ENCODE peak calls at places on chromosome 7, in four cellular contexts. B is fibroblast of mammary gland, E is gastrocnemius medialis, N is breast epithelium. V is an unnamed sample.

GRCh38 chr7:138186951-138187351 is 110.7 kb downstream of the AKR1D1 start:
- DNase-seq in B (no peak), E (no peak), N (no peak), V (no peak)

GRCh38 chr7:129376076-129376777 is 58.0 kb upstream of the STRIP2 start:
- DNase-seq in B (peak; percentile 38), E (no peak), N (no peak), V (no peak)

GRCh38 chr7:102404005-102404861 is 8.1 kb downstream of the PRKRIP1 start:
- DNase-seq in B (peak; percentile 64), E (no peak), N (no peak), V (peak; percentile 57)

GRCh38 chr7:40306025-40306424 is 171.2 kb downstream of the SUGCT start:
- DNase-seq in B (no peak), E (no peak), N (no peak), V (no peak)

GRCh38 chr7:87147500-87147899 is 4.8 kb upstream of the DMTF1 start:
- DNase-seq in B (no peak), E (no peak), N (no peak), V (no peak)

GRCh38 chr7:101659706-101660105 is 30.6 kb upstream of the MYL10 start:
- DNase-seq in B (no peak), E (no peak), N (no peak), V (no peak)

GRCh38 chr7:140084972-140085371 is 22.2 kb upstream of the PARP12 start:
- DNase-seq in B (no peak), E (no peak), N (no peak), V (no peak)

GRCh38 chr7:141369422-141369821 is 181.8 kb upstream of the AGK start:
- DNase-seq in B (no peak), E (no peak), N (peak; percentile 61), V (no peak)

GRCh38 chr7:34396437-34397064 is 261.5 kb upstream of the NPSR1 start:
- DNase-seq in B (no peak), E (no peak), N (no peak), V (no peak)

GRCh38 chr7:16739863-16740622 is 13.5 kb upstream of the TSPAN13 start:
- DNase-seq in B (peak; percentile 98), E (no peak), N (no peak), V (peak; percentile 98)

GRCh38 chr7:42691030-42691639 is 220.7 kb downstream of the C7orf25 start:
- DNase-seq in B (peak; percentile 74), E (no peak), N (no peak), V (peak; percentile 79)

GRCh38 chr7:129225206-129225930 is 538 bp downstream of the AHCYL2 start:
- DNase-seq in B (peak; percentile 14), E (no peak), N (peak; percentile 60), V (peak; percentile 70)

GRCh38 chr7:43553999-43554398 is 28.9 kb upstream of the STK17A start:
- DNase-seq in B (peak; percentile 35), E (no peak), N (no peak), V (no peak)

GRCh38 chr7:106126170-106126938 is 14.2 kb upstream of the SYPL1 start:
- DNase-seq in B (peak; percentile 83), E (no peak), N (no peak), V (peak; percentile 73)

GRCh38 chr7:47093254-47093798 is 488.6 kb downstream of the TNS3 start:
- DNase-seq in B (no peak), E (no peak), N (no peak), V (no peak)

GRCh38 chr7:18792866-18793595 is 297.5 kb downstream of the HDAC9 start:
- DNase-seq in B (no peak), E (no peak), N (no peak), V (peak; percentile 62)

GRCh38 chr7:82600601-82601000 is 157.0 kb upstream of the CACNA2D1 start:
- DNase-seq in B (peak; percentile 6), E (no peak), N (no peak), V (no peak)

GRCh38 chr7:45394117-45394708 is 180.0 kb upstream of the ADCY1 start:
- DNase-seq in B (no peak), E (no peak), N (no peak), V (no peak)

GRCh38 chr7:95132500-95132899 is 191.8 kb downstream of the PON1 start:
- DNase-seq in B (no peak), E (no peak), N (no peak), V (no peak)

GRCh38 chr7:106022193-106022821 is 59.2 kb downstream of the CDHR3 start:
- DNase-seq in B (no peak), E (no peak), N (no peak), V (no peak)

GRCh38 chr7:108077714-108078113 is 52.4 kb downstream of the LAMB4 start:
- DNase-seq in B (no peak), E (no peak), N (no peak), V (no peak)

GRCh38 chr7:45290880-45291279 is 133.3 kb downstream of the RAMP3 start:
- DNase-seq in B (no peak), E (no peak), N (no peak), V (no peak)

GRCh38 chr7:150313870-150314269 is 9.3 kb upstream of the LRRC61 start:
- DNase-seq in B (no peak), E (no peak), N (no peak), V (no peak)

GRCh38 chr7:27409776-27410175 is 167.2 kb downstream of the EVX1 start:
- DNase-seq in B (peak; percentile 62), E (no peak), N (no peak), V (peak; percentile 31)

GRCh38 chr7:54839538-54840213 is 80.7 kb upstream of the SEC61G start:
- DNase-seq in B (peak; percentile 89), E (peak; percentile 53), N (no peak), V (peak; percentile 91)

GRCh38 chr7:121547341-121548092 is 151.4 kb upstream of the FAM3C start:
- DNase-seq in B (peak; percentile 77), E (no peak), N (no peak), V (peak; percentile 25)

GRCh38 chr7:73451780-73452398 is 18.3 kb downstream of the FZD9 start:
- DNase-seq in B (peak; percentile 74), E (no peak), N (no peak), V (peak; percentile 82)

GRCh38 chr7:141027043-141027442 is 12.3 kb upstream of the MRPS33 start:
- DNase-seq in B (no peak), E (no peak), N (no peak), V (no peak)

GRCh38 chr7:725223-726005 is 1.1 kb upstream of the DNAAF5 start:
- DNase-seq in B (peak; percentile 62), E (no peak), N (no peak), V (peak; percentile 35)

GRCh38 chr7:136687693-136688322 is 180.6 kb upstream of the CHRM2 start:
- DNase-seq in B (peak; percentile 9), E (no peak), N (no peak), V (peak; percentile 9)

GRCh38 chr7:110541962-110542361 is 549.0 kb upstream of the LRRN3 start:
- DNase-seq in B (no peak), E (no peak), N (no peak), V (peak; percentile 41)

GRCh38 chr7:155643804-155644177 is 670 bp upstream of the RBM33 start:
- DNase-seq in B (no peak), E (no peak), N (no peak), V (no peak)

GRCh38 chr7:155644971-155645509 is 579 bp downstream of the RBM33 start:
- DNase-seq in B (peak; percentile 32), E (no peak), N (no peak), V (peak; percentile 26)

GRCh38 chr7:155645652-155646051 is 1.2 kb downstream of the RBM33 start:
- DNase-seq in B (no peak), E (no peak), N (no peak), V (no peak)

GRCh38 chr7:155646669-155647068 is 2.2 kb downstream of the RBM33 start:
- DNase-seq in B (no peak), E (no peak), N (no peak), V (no peak)

DNA sequence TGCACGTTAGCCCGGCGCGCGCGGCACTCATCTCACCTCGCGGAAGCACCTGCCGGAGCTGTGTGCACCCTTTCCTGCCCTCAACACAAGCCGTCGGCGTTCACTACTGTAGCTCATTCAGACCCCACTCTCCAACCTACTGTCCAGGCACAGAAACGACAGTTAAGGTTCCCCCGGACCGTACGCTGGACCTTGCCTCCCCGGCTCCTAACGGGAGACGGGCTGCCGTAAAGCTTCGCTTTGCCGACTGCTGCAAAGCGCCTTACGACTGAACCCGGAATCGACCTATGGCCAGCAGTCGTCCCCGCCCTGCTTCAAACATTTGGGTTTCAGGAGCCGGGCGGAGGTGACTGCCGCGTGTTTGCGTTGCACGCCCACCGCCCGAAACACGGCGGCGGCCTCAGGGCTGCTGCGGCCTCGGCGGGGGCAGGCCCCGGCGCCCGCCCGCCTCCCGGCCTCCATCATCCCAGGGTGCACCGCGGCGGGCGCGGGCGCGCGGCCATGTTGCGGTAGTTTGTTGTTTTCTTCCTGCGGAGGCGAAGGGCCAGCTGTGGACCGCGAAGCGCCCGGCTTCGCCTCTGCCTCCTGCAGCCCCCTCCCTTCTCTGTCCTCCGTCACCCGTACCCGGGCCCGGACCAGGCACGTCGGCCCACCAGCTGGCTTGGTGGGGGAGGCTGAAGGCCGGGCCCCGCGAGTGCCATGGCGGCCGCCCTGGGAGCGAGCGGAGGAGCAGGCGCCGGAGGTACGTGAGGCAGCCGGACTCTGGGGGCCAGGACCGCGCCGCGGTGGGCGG is at the start of gene RBM33:
- DNase-seq in B (peak; percentile 83), E (peak; percentile 62), N (peak; percentile 61), V (peak; percentile 91)
- TF ChIP-seq CTCF in B (no peak), E (no peak), N (no peak), V (no peak)

GRCh38 chr7:4958477-4959301 is at the start of gene MMD2:
- DNase-seq in B (no peak), E (no peak), N (no peak), V (peak; percentile 18)
- H3K4me3 ChIP-seq in B (no peak within 1 kb of the TSS), E (peak within 1 kb of the TSS; percentile 42), N (peak within 1 kb of the TSS; percentile 28), V (no peak within 1 kb of the TSS)

DNA sequence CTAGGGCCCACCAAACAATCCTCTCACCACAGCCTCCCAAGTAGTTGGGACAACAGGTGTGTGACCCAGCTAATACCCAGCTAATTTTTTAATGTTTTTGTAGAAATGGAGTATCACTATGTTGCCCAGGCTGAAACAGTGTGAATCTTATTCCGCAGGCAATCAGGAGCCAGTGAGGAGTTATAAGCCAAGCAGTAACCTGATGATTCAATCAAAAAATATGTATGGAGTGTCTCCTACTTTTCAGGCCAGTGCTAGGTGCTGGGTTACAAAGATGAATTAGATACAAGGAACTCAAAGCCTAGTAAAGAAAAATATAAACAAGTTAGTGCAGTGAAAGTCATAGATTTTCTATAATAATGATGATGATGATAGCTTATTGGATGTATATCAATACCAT is 13.2 kb upstream of the IFRD1 start:
- DNase-seq in B (peak; percentile 18), E (no peak), N (no peak), V (no peak)
- TF ChIP-seq CTCF in B (no peak), E (no peak), N (no peak), V (no peak)

DNA sequence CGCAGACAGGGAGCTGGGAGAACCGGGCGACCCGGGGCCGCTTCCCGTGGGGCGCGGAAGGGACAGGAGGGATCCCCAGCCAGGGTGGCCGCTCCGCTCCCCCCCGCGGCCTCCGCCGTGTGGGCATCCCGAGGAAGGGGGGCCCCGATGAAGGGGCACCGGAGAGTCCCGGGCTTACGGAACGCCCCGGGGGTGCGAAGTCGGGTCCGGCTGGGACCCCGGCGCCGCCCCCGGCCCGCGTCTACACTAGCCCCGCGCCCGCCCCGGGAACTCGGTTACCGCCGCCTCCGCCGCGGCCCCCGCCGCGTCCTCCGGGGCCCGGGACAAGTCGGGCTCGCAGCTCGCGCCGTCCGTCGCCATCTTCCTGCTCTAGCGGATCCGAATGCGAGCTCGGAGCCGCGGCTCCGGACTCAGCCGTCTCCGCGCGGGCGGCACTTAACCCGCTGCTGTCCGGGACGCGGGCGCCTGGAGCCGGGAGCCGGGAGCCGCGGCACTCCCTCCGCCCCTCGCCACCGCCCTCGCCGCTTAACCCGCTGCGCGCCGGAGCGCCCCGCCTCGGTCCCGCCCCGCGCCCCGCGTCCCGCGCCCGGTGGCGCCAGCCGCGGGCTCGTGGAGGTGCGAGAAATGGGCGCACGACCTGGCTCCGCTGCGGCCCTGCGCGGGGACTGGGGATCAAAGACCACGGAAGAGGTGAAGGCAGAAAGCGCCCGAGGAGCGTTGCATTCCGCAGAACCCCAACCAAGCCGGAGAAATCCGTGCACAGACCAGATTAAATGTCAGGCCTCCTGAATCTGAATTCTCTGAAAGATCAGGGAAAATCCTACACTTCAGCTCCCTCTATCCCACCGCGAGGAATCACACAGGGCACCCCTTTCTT is at the start of gene CTTNBP2:
- DNase-seq in B (peak; percentile 41), E (peak; percentile 2), N (peak; percentile 53), V (peak; percentile 29)
- H3K4me3 ChIP-seq in B (peak within 1 kb of the TSS; percentile 40), E (peak within 1 kb of the TSS; percentile 63), N (peak within 1 kb of the TSS; percentile 84), V (peak within 1 kb of the TSS; percentile 70)

V was measured in foreskin fibroblast.